ENCODE peak calls at places on chromosomes 7 and 10, in five cellular contexts. One of them, this sample, is unnamed.

GRCh38 chr7:27933691-27934565 is 194.0 kb downstream of the TAX1BP1 start:
- DNase-seq in activated CD4-positive, alpha-beta T cell treated with anti-CD3 and anti-CD28 coated beads, Interleukin-2, amount 10 ng/mL, durations not matched to agents 7 days and 5 days: no peak
- DNase-seq in NCI-H748 treated with DMSO at 0.1 percent for 48 hours: no peak
- DNase-seq in endothelial cell: no peak
- DNase-seq in putamen: no peak
- DNase-seq in this sample: peak; percentile 36

GRCh38 chr7:47453093-47454056 is 128.5 kb downstream of the TNS3 start:
- DNase-seq in endothelial cell: no peak
- DNase-seq in putamen: no peak
- DNase-seq in NCI-H748 treated with DMSO at 0.1 percent for 48 hours: no peak
- DNase-seq in activated CD4-positive, alpha-beta T cell treated with anti-CD3 and anti-CD28 coated beads, Interleukin-2, amount 10 ng/mL, durations not matched to agents 7 days and 5 days: no peak
- DNase-seq in this sample: peak; percentile 96

GRCh38 chr7:5567810-5568209 is 144.2 kb upstream of the TNRC18 start:
- DNase-seq in NCI-H748 treated with DMSO at 0.1 percent for 48 hours: no peak
- DNase-seq in putamen: no peak
- DNase-seq in endothelial cell: no peak
- DNase-seq in activated CD4-positive, alpha-beta T cell treated with anti-CD3 and anti-CD28 coated beads, Interleukin-2, amount 10 ng/mL, durations not matched to agents 7 days and 5 days: peak; percentile 45
- DNase-seq in this sample: peak; percentile 16

GRCh38 chr10:49135575-49136313 is 1.9 kb upstream of the FAM170B start:
- DNase-seq in endothelial cell: no peak
- DNase-seq in putamen: no peak
- DNase-seq in NCI-H748 treated with DMSO at 0.1 percent for 48 hours: no peak
- DNase-seq in activated CD4-positive, alpha-beta T cell treated with anti-CD3 and anti-CD28 coated beads, Interleukin-2, amount 10 ng/mL, durations not matched to agents 7 days and 5 days: no peak
- DNase-seq in this sample: no peak

GRCh38 chr10:90319188-90319914 is 538.5 kb downstream of the HTR7 start:
- DNase-seq in putamen: peak; percentile 46
- DNase-seq in activated CD4-positive, alpha-beta T cell treated with anti-CD3 and anti-CD28 coated beads, Interleukin-2, amount 10 ng/mL, durations not matched to agents 7 days and 5 days: no peak
- DNase-seq in endothelial cell: no peak
- DNase-seq in NCI-H748 treated with DMSO at 0.1 percent for 48 hours: no peak
- DNase-seq in this sample: peak; percentile 81

GRCh38 chr10:99958287-99958686 is 51.5 kb downstream of the DNMBP start:
- DNase-seq in NCI-H748 treated with DMSO at 0.1 percent for 48 hours: no peak
- DNase-seq in putamen: no peak
- DNase-seq in endothelial cell: no peak
- DNase-seq in activated CD4-positive, alpha-beta T cell treated with anti-CD3 and anti-CD28 coated beads, Interleukin-2, amount 10 ng/mL, durations not matched to agents 7 days and 5 days: no peak
- DNase-seq in this sample: peak; percentile 98

GRCh38 chr7:69002416-69002815 is 595.9 kb upstream of the AUTS2 start:
- DNase-seq in endothelial cell: no peak
- DNase-seq in NCI-H748 treated with DMSO at 0.1 percent for 48 hours: no peak
- DNase-seq in activated CD4-positive, alpha-beta T cell treated with anti-CD3 and anti-CD28 coated beads, Interleukin-2, amount 10 ng/mL, durations not matched to agents 7 days and 5 days: no peak
- DNase-seq in putamen: no peak
- DNase-seq in this sample: no peak

GRCh38 chr10:117186832-117187615 is 10.3 kb upstream of the KCNK18 start:
- DNase-seq in activated CD4-positive, alpha-beta T cell treated with anti-CD3 and anti-CD28 coated beads, Interleukin-2, amount 10 ng/mL, durations not matched to agents 7 days and 5 days: no peak
- DNase-seq in endothelial cell: no peak
- DNase-seq in NCI-H748 treated with DMSO at 0.1 percent for 48 hours: no peak
- DNase-seq in putamen: no peak
- DNase-seq in this sample: peak; percentile 20

GRCh38 chr7:91512958-91513357 is 248.7 kb downstream of the FZD1 start:
- DNase-seq in endothelial cell: no peak
- DNase-seq in putamen: no peak
- DNase-seq in activated CD4-positive, alpha-beta T cell treated with anti-CD3 and anti-CD28 coated beads, Interleukin-2, amount 10 ng/mL, durations not matched to agents 7 days and 5 days: no peak
- DNase-seq in NCI-H748 treated with DMSO at 0.1 percent for 48 hours: no peak
- DNase-seq in this sample: peak; percentile 47

GRCh38 chr7:84060760-84061261 is 133.8 kb downstream of the SEMA3A start:
- DNase-seq in NCI-H748 treated with DMSO at 0.1 percent for 48 hours: peak; percentile 30
- DNase-seq in activated CD4-positive, alpha-beta T cell treated with anti-CD3 and anti-CD28 coated beads, Interleukin-2, amount 10 ng/mL, durations not matched to agents 7 days and 5 days: no peak
- DNase-seq in endothelial cell: no peak
- DNase-seq in putamen: no peak
- DNase-seq in this sample: peak; percentile 31

GRCh38 chr10:90860790-90861189 is 3.0 kb upstream of the HTR7 start:
- DNase-seq in endothelial cell: no peak
- DNase-seq in NCI-H748 treated with DMSO at 0.1 percent for 48 hours: no peak
- DNase-seq in activated CD4-positive, alpha-beta T cell treated with anti-CD3 and anti-CD28 coated beads, Interleukin-2, amount 10 ng/mL, durations not matched to agents 7 days and 5 days: no peak
- DNase-seq in putamen: no peak
- DNase-seq in this sample: no peak

GRCh38 chr7:67105382-67105781 is 108.7 kb downstream of the TYW1 start:
- DNase-seq in activated CD4-positive, alpha-beta T cell treated with anti-CD3 and anti-CD28 coated beads, Interleukin-2, amount 10 ng/mL, durations not matched to agents 7 days and 5 days: no peak
- DNase-seq in putamen: no peak
- DNase-seq in NCI-H748 treated with DMSO at 0.1 percent for 48 hours: no peak
- DNase-seq in endothelial cell: no peak
- DNase-seq in this sample: peak; percentile 82

GRCh38 chr10:91528080-91528479 is 104.8 kb downstream of the PPP1R3C start:
- DNase-seq in NCI-H748 treated with DMSO at 0.1 percent for 48 hours: no peak
- DNase-seq in activated CD4-positive, alpha-beta T cell treated with anti-CD3 and anti-CD28 coated beads, Interleukin-2, amount 10 ng/mL, durations not matched to agents 7 days and 5 days: no peak
- DNase-seq in putamen: no peak
- DNase-seq in endothelial cell: no peak
- DNase-seq in this sample: peak; percentile 18

GRCh38 chr7:134780166-134780853 is 876 bp downstream of the CALD1 start:
- DNase-seq in activated CD4-positive, alpha-beta T cell treated with anti-CD3 and anti-CD28 coated beads, Interleukin-2, amount 10 ng/mL, durations not matched to agents 7 days and 5 days: no peak
- DNase-seq in endothelial cell: no peak
- DNase-seq in putamen: no peak
- DNase-seq in NCI-H748 treated with DMSO at 0.1 percent for 48 hours: no peak
- DNase-seq in this sample: peak; percentile 30

GRCh38 chr7:408651-409343 is 110.8 kb downstream of the PDGFA start:
- DNase-seq in NCI-H748 treated with DMSO at 0.1 percent for 48 hours: no peak
- DNase-seq in endothelial cell: no peak
- DNase-seq in activated CD4-positive, alpha-beta T cell treated with anti-CD3 and anti-CD28 coated beads, Interleukin-2, amount 10 ng/mL, durations not matched to agents 7 days and 5 days: no peak
- DNase-seq in putamen: no peak
- DNase-seq in this sample: no peak

GRCh38 chr7:33040803-33041516 is 21.6 kb downstream of the NT5C3A start:
- DNase-seq in endothelial cell: no peak
- DNase-seq in activated CD4-positive, alpha-beta T cell treated with anti-CD3 and anti-CD28 coated beads, Interleukin-2, amount 10 ng/mL, durations not matched to agents 7 days and 5 days: peak; percentile 85
- DNase-seq in NCI-H748 treated with DMSO at 0.1 percent for 48 hours: no peak
- DNase-seq in putamen: peak; percentile 49
- DNase-seq in this sample: peak; percentile 61

GRCh38 chr7:107035446-107035845 is 9.1 kb upstream of the PRKAR2B start:
- DNase-seq in NCI-H748 treated with DMSO at 0.1 percent for 48 hours: no peak
- DNase-seq in putamen: no peak
- DNase-seq in activated CD4-positive, alpha-beta T cell treated with anti-CD3 and anti-CD28 coated beads, Interleukin-2, amount 10 ng/mL, durations not matched to agents 7 days and 5 days: no peak
- DNase-seq in endothelial cell: no peak
- DNase-seq in this sample: peak; percentile 84

GRCh38 chr10:72702868-72703581 is 11.1 kb downstream of the MCU start:
- DNase-seq in activated CD4-positive, alpha-beta T cell treated with anti-CD3 and anti-CD28 coated beads, Interleukin-2, amount 10 ng/mL, durations not matched to agents 7 days and 5 days: no peak
- DNase-seq in endothelial cell: no peak
- DNase-seq in putamen: no peak
- DNase-seq in NCI-H748 treated with DMSO at 0.1 percent for 48 hours: no peak
- DNase-seq in this sample: peak; percentile 49

GRCh38 chr7:50943482-50943881 is 160.8 kb upstream of the GRB10 start:
- DNase-seq in NCI-H748 treated with DMSO at 0.1 percent for 48 hours: no peak
- DNase-seq in putamen: no peak
- DNase-seq in endothelial cell: no peak
- DNase-seq in activated CD4-positive, alpha-beta T cell treated with anti-CD3 and anti-CD28 coated beads, Interleukin-2, amount 10 ng/mL, durations not matched to agents 7 days and 5 days: no peak
- DNase-seq in this sample: no peak

This sample was measured in fibroblast of villous mesenchyme.